ENCODE peak calls at places on chromosomes 16 and 17, in ten cellular contexts. A, E, M, J, T, Z, F, W, O and N are unnamed samples.

GRCh38 chr16:85553436-85554113 is 59.5 kb upstream of the GSE1 start:
- DNase-seq in A (peak; percentile 81), E (peak; percentile 79), M (no peak), J (peak; percentile 64), T (no peak), Z (peak; percentile 89), F (no peak), W (peak; percentile 67), O (peak; percentile 84), N (peak; percentile 42)

GRCh38 chr17:21523482-21524210 is 147.5 kb downstream of the KCNJ12 start:
- DNase-seq in A (no peak), E (no peak), M (no peak), J (no peak), T (no peak), Z (no peak), F (no peak), W (no peak), O (no peak), N (no peak)

GRCh38 chr16:59886021-59886420 is 1151.9 kb upstream of the GOT2 start:
- DNase-seq in A (peak; percentile 66), E (peak; percentile 28), M (peak; percentile 63), J (peak; percentile 9), T (peak; percentile 66), Z (no peak), F (no peak), W (no peak), O (no peak), N (peak; percentile 81)

GRCh38 chr16:75433732-75434413 is 570 bp upstream of the CFDP1 start:
- DNase-seq in A (peak; percentile 90), E (peak; percentile 43), M (peak; percentile 81), J (peak; percentile 96), T (peak; percentile 85), Z (peak; percentile 70), F (peak; percentile 92), W (peak; percentile 72), O (peak; percentile 93), N (peak; percentile 95)

GRCh38 chr16:46765050-46765449 is 16.9 kb upstream of the MYLK3 start:
- DNase-seq in A (no peak), E (no peak), M (no peak), J (no peak), T (no peak), Z (no peak), F (no peak), W (no peak), O (no peak), N (no peak)

GRCh38 chr17:16314859-16315258 is 38.4 kb downstream of the CENPV start:
- DNase-seq in A (no peak), E (no peak), M (no peak), J (no peak), T (no peak), Z (no peak), F (no peak), W (no peak), O (no peak), N (no peak)

GRCh38 chr17:46726106-46726670 is 92.3 kb downstream of the WNT3 start:
- DNase-seq in A (peak; percentile 34), E (no peak), M (no peak), J (no peak), T (no peak), Z (no peak), F (no peak), W (no peak), O (no peak), N (no peak)

GRCh38 chr17:28282596-28282995 is 36.4 kb upstream of the TMEM97 start:
- DNase-seq in A (no peak), E (no peak), M (no peak), J (peak; percentile 88), T (no peak), Z (no peak), F (peak; percentile 76), W (no peak), O (no peak), N (peak; percentile 88)

GRCh38 chr16:53266156-53266555 is 168.1 kb upstream of the RBL2 start:
- DNase-seq in A (no peak), E (no peak), M (no peak), J (no peak), T (no peak), Z (no peak), F (no peak), W (no peak), O (no peak), N (no peak)

GRCh38 chr17:70775667-70776066 is 606.3 kb downstream of the KCNJ2 start:
- DNase-seq in A (no peak), E (no peak), M (no peak), J (no peak), T (no peak), Z (no peak), F (no peak), W (no peak), O (no peak), N (no peak)

DNA sequence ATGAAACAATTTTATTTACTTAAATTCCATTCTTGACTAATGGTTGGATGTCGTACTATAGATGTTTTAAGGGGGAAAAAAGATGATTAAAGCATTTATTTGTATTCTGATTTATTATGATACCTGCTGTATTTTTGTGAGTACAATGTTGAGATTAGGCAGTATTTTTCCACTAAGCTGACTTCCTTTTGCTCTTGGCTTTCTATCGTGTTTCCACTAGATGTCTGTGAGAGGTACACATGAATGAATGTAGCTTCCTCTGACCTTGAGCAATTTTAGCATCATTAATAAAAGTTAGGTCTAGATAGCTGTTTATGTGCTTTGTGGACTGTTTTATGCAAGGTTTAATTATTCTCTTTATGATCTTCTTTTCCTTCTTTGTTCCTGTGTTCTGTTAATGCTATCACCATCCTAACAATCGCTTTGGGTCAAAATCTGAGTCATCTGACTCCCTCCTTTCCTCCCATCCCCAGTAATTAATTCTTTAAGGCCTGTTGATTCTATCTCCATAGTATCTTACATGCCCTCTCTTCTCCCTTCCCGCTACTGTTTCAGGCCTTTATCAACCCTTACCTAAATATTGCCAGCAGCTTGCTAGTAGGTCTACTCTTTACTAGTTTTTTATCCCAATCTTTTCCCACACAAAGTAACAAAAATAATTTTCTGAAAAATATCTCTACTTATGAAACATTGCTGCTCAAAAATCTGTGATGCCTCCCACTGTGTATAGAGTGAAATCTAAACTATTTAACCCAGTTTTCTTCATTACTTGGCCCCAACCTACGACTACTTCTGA is 76.0 kb downstream of the VMP1 start:
- DNase-seq in A (no peak), E (no peak), M (no peak), J (peak; percentile 61), T (no peak), Z (no peak), F (no peak), W (no peak), O (no peak), N (peak; percentile 79)
- H3K4me3 ChIP-seq in A (no peak overlapping the region), E (no peak overlapping the region), M (no peak overlapping the region), J (no peak overlapping the region), T (no peak overlapping the region), Z (no peak overlapping the region), F (no peak overlapping the region), W (no peak overlapping the region), O (no peak overlapping the region), N (no peak overlapping the region)

GRCh38 chr17:78342438-78343098 is 17.3 kb downstream of the SOCS3 start:
- DNase-seq in A (no peak), E (peak; percentile 78), M (no peak), J (peak; percentile 95), T (peak; percentile 88), Z (peak; percentile 74), F (no peak), W (peak; percentile 80), O (no peak), N (peak; percentile 79)

GRCh38 chr17:78345172-78345571 is 14.7 kb downstream of the SOCS3 start:
- DNase-seq in A (no peak), E (no peak), M (no peak), J (no peak), T (no peak), Z (no peak), F (no peak), W (no peak), O (no peak), N (no peak)

GRCh38 chr17:78343099-78343432 is 16.8 kb downstream of the SOCS3 start:
- DNase-seq in A (peak; percentile 72), E (peak; percentile 83), M (peak; percentile 89), J (peak; percentile 93), T (peak; percentile 94), Z (peak; percentile 80), F (no peak), W (peak; percentile 78), O (no peak), N (no peak)

GRCh38 chr17:78344666-78345065 is 15.2 kb downstream of the SOCS3 start:
- DNase-seq in A (no peak), E (no peak), M (no peak), J (no peak), T (no peak), Z (no peak), F (no peak), W (no peak), O (no peak), N (no peak)

DNA sequence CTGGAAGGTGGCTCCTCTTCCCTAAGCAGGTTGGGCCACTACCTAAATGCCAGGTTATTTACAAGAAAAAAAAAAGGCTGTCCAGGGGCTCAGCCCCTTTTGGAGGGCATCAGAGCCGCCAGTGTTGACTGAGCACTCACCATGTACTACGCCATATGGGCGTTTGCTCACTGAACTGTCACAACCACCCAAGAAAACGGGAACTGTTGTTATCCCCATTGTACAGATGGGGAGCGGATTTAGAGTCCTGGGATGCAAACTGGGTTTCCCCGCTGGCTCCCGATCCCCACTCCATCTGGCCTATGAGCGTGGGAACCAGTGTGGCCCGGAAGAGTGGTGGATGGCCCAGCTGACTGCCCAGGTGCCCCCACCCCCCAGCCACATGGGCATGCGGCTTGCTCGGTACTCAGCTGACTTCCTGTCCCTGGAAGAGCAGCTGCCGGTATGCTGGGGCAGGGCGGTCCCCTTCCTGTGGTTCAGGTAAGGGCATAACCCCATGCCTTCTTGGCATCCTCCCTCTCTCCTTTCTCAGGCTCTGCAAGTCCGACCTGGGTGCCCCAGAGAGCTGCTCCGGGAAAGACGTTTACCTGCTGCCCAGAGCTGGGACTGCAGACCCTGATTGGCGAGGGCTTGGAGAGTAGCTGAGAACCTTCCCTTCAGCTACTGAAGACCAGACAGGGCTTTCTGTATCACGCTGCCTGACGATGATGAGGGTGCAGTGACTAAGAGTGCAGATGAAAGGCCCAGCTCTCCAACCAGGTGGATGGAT is 16.3 kb downstream of the SOCS3 start:
- DNase-seq in A (no peak), E (no peak), M (no peak), J (no peak), T (no peak), Z (peak; percentile 85), F (no peak), W (peak; percentile 50), O (no peak), N (no peak)
- TF ChIP-seq CTCF in A (no peak), E (no peak), M (no peak), J (no peak), T (no peak), Z (no peak), F (no peak), W (no peak), O (no peak), N (no peak)

DNA sequence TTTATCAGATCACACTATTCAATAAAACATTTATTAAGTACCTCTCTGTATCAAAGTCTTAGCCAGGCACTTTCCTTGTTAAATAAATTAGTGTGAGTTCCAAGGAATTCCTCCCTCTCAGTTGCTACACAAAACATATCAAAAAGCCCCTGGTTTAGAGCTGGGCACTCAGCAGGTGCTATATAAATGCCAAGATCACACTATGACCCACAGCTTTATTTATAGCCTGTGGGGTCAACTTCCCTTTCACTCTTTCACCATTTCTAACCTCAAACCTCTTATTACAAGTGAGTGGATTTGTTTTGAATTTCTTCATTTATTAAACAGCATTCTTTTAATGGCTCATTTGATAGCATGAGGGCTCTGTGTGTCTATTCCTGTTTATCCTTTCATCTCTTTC is 112.6 kb upstream of the MPHOSPH6 start:
- DNase-seq in A (no peak), E (no peak), M (no peak), J (no peak), T (no peak), Z (no peak), F (no peak), W (no peak), O (no peak), N (no peak)
- H3K4me3 ChIP-seq in A (no peak overlapping the region), E (no peak overlapping the region), M (no peak overlapping the region), J (no peak overlapping the region), T (no peak overlapping the region), Z (no peak overlapping the region), F (no peak overlapping the region), W (no peak overlapping the region), O (no peak overlapping the region), N (no peak overlapping the region)

GRCh38 chr17:3692346-3692745 is 3.6 kb downstream of the P2RX5 start:
- DNase-seq in A (no peak), E (no peak), M (no peak), J (no peak), T (no peak), Z (no peak), F (no peak), W (no peak), O (no peak), N (no peak)
- TF ChIP-seq CTCF in A (no peak), E (no peak), M (no peak), J (no peak), T (no peak), Z (no peak), F (peak; percentile 13), W (no peak), O (peak; percentile 42), N (no peak)